ENCODE peak calls at places on chromosomes 16 and 17, in four cellular contexts. Q is D341Med, L is amniotic epithelial cell, O is osteocyte. I is an unnamed sample.

GRCh38 chr16:68416057-68417046 is 32.0 kb downstream of the SMPD3 start:
- DNase-seq in Q (no peak), L (no peak), O (no peak), I (no peak)

GRCh38 chr17:77476920-77477805 is 336.4 kb downstream of the SEC14L1 start:
- DNase-seq in O (no peak), L (peak; percentile 98), Q (no peak), I (no peak)

GRCh38 chr17:67931227-67931626 is 65.0 kb downstream of the C17orf58 start:
- DNase-seq in L (peak; percentile 29), Q (no peak), O (no peak), I (no peak)

GRCh38 chr17:45902892-45903346 is 8.6 kb downstream of the MAPT start:
- DNase-seq in O (no peak), Q (no peak), L (no peak), I (no peak)

GRCh38 chr17:9206160-9206988 is 185.1 kb downstream of the NTN1 start:
- DNase-seq in O (no peak), L (no peak), Q (no peak), I (no peak)

GRCh38 chr17:78258323-78259229 is 27.1 kb downstream of the TMEM235 start:
- DNase-seq in Q (no peak), L (peak; percentile 90), O (no peak), I (no peak)

GRCh38 chr17:77186141-77186604 is 45.4 kb downstream of the SEC14L1 start:
- DNase-seq in O (no peak), L (no peak), Q (no peak), I (no peak)

GRCh38 chr17:60641810-60642220 is 35.8 kb upstream of the BCAS3 start:
- DNase-seq in Q (peak; percentile 81), L (peak; percentile 83), O (peak; percentile 87), I (peak; percentile 80)

GRCh38 chr17:12927541-12928425 is 90.0 kb downstream of the ELAC2 start:
- DNase-seq in L (no peak), Q (no peak), O (no peak), I (no peak)

GRCh38 chr17:63478814-63479494 is 2.1 kb downstream of the ACE start:
- DNase-seq in L (peak; percentile 86), O (no peak), Q (peak; percentile 96), I (peak; percentile 80)

GRCh38 chr17:21376835-21377690 is 906 bp downstream of the KCNJ12 start:
- DNase-seq in Q (peak; percentile 66), O (no peak), L (peak; percentile 14), I (no peak)

GRCh38 chr17:30519707-30520106 is 42.5 kb downstream of the GOSR1 start:
- DNase-seq in Q (no peak), O (no peak), L (peak; percentile 92), I (no peak)

GRCh38 chr17:82388922-82389283 is 17.3 kb downstream of the UTS2R start:
- DNase-seq in Q (no peak), L (no peak), O (no peak), I (no peak)

GRCh38 chr17:48522031-48522593 is 8.7 kb downstream of the HOXB1 start:
- DNase-seq in L (peak; percentile 52), Q (no peak), O (no peak), I (no peak)

GRCh38 chr16:46911038-46911437 is 26.9 kb downstream of the GPT2 start:
- DNase-seq in L (no peak), O (no peak), Q (no peak), I (no peak)

GRCh38 chr16:89572042-89572441 is 3.5 kb upstream of the CPNE7 start:
- DNase-seq in O (no peak), Q (no peak), L (no peak), I (no peak)

GRCh38 chr17:10169274-10169673 is 29.1 kb downstream of the GAS7 start:
- DNase-seq in O (no peak), Q (no peak), L (peak; percentile 85), I (no peak)

GRCh38 chr16:31411024-31411845 is 16.9 kb downstream of the COX6A2 start:
- DNase-seq in L (no peak), O (no peak), Q (no peak), I (no peak)

GRCh38 chr16:1193143-1193824 is 31.8 kb downstream of the TPSG1 start:
- DNase-seq in L (no peak), O (no peak), Q (peak; percentile 59), I (peak; percentile 84)

GRCh38 chr16:85169333-85170065 is 57.2 kb upstream of the CIBAR2 start:
- DNase-seq in Q (peak; percentile 75), L (no peak), O (no peak), I (no peak)

GRCh38 chr16:70437582-70438324 is 1.1 kb downstream of the ST3GAL2 start:
- DNase-seq in L (peak; percentile 65), O (no peak), Q (no peak), I (no peak)

GRCh38 chr17:56913000-56913866 is 616 bp downstream of the TRIM25 start:
- DNase-seq in O (peak; percentile 79), L (no peak), Q (no peak), I (no peak)

GRCh38 chr17:83012873-83013778 is 66.3 kb upstream of the METRNL start:
- DNase-seq in Q (peak; percentile 43), L (peak; percentile 90), O (no peak), I (no peak)

GRCh38 chr17:56819431-56820145 is 14.1 kb downstream of the C17orf67 start:
- DNase-seq in O (no peak), Q (peak; percentile 90), L (peak; percentile 62), I (peak; percentile 57)

GRCh38 chr17:43418441-43419374 is 19.9 kb downstream of the ARL4D start:
- DNase-seq in Q (peak; percentile 76), L (peak; percentile 80), O (peak; percentile 90), I (peak; percentile 49)

GRCh38 chr17:1716076-1716911 is 6.1 kb upstream of the TLCD2 start:
- DNase-seq in L (peak; percentile 100), Q (peak; percentile 96), O (peak; percentile 100), I (peak; percentile 99)

GRCh38 chr16:74607310-74607966 is 524 bp upstream of the GLG1 start:
- DNase-seq in Q (no peak), O (no peak), L (peak; percentile 45), I (no peak)

GRCh38 chr16:30122621-30123160 is 329 bp downstream of the MAPK3 start:
- DNase-seq in Q (no peak), L (no peak), O (no peak), I (no peak)

I was measured in NCI-H1930.